ENCODE peak calls at places on chromosomes 16 and 17, in seven cellular contexts. A is NCI-H1105 treated with DMSO at 0.1 percent for 48 hours; N is dermis microvascular lymphatic vessel endothelial cell; K is CD8-positive, alpha-beta T cell; L is cardiac fibroblast; G is T-helper 1 cell; D is anterior cingulate cortex. Q is an unnamed sample.

GRCh38 chr16:10808850-10809249 is 9.7 kb downstream of the TVP23A start:
- DNase-seq in L (no peak), K (no peak), A (no peak), D (no peak), N (no peak), G (no peak), Q (no peak)

GRCh38 chr17:4597975-4598374 is 13.6 kb downstream of the SMTNL2 start:
- DNase-seq in G (no peak), D (no peak), N (no peak), A (no peak), K (no peak), L (no peak), Q (no peak)

GRCh38 chr17:5584971-5585794 is 874 bp upstream of the NLRP1 start:
- DNase-seq in G (no peak), N (no peak), A (no peak), K (no peak), D (no peak), L (peak; percentile 70), Q (no peak)

GRCh38 chr16:10694306-10694705 is 424 bp downstream of the TEKT5 start:
- DNase-seq in L (no peak), D (no peak), N (no peak), G (no peak), A (no peak), K (no peak), Q (no peak)

GRCh38 chr17:34827008-34827407 is 134.3 kb downstream of the CCT6B start:
- DNase-seq in K (no peak), G (no peak), D (no peak), A (no peak), N (no peak), L (no peak), Q (no peak)

GRCh38 chr17:1912146-1912545 is 82.3 kb downstream of the RPA1 start:
- DNase-seq in N (no peak), D (no peak), L (no peak), A (no peak), K (no peak), G (no peak), Q (no peak)

GRCh38 chr17:50062323-50063243 is 6.7 kb downstream of the ITGA3 start:
- DNase-seq in A (peak; percentile 66), K (no peak), D (peak; percentile 23), L (peak; percentile 90), G (no peak), N (no peak), Q (peak; percentile 45)

GRCh38 chr16:87681990-87682570 is 79.8 kb downstream of the JPH3 start:
- DNase-seq in L (peak; percentile 74), N (peak; percentile 38), G (no peak), D (no peak), A (no peak), K (no peak), Q (no peak)

GRCh38 chr17:37117743-37118142 is 169.0 kb downstream of the AATF start:
- DNase-seq in G (no peak), N (no peak), A (no peak), K (no peak), L (no peak), D (no peak), Q (peak; percentile 80)

GRCh38 chr17:79075433-79075805 is 795 bp downstream of the ENGASE start:
- DNase-seq in N (no peak), G (peak; percentile 24), D (no peak), A (no peak), K (no peak), L (peak; percentile 14), Q (no peak)

GRCh38 chr16:88380099-88380498 is 2.7 kb upstream of the ZNF469 start:
- DNase-seq in K (no peak), L (no peak), D (no peak), N (no peak), A (no peak), G (no peak), Q (no peak)

GRCh38 chr16:49280022-49280741 is 1.5 kb downstream of the CBLN1 start:
- DNase-seq in K (no peak), L (no peak), N (no peak), D (no peak), G (no peak), A (peak; percentile 40), Q (peak; percentile 48)

GRCh38 chr16:77873066-77873465 is 84.7 kb downstream of the VAT1L start:
- DNase-seq in K (no peak), A (no peak), N (no peak), D (no peak), G (no peak), L (no peak), Q (no peak)

GRCh38 chr17:33832295-33832694 is 422.8 kb upstream of the CCL2 start:
- DNase-seq in N (no peak), K (no peak), G (no peak), L (no peak), D (no peak), A (no peak), Q (no peak)

GRCh38 chr17:71203953-71204352 is 916.9 kb upstream of the SOX9 start:
- DNase-seq in N (no peak), L (no peak), D (no peak), A (no peak), G (no peak), K (no peak), Q (no peak)

GRCh38 chr16:3171855-3172593 is 16.0 kb upstream of the OR1F1 start:
- DNase-seq in K (no peak), N (no peak), G (no peak), A (no peak), L (no peak), D (no peak), Q (no peak)

GRCh38 chr16:89287777-89288576 is 70.5 kb downstream of the ZNF778 start:
- DNase-seq in A (no peak), N (no peak), K (no peak), L (no peak), D (no peak), G (no peak), Q (no peak)

GRCh38 chr16:6836771-6837170 is 495.9 kb upstream of the RBFOX1 start:
- DNase-seq in K (no peak), N (no peak), G (no peak), A (no peak), L (no peak), D (no peak), Q (no peak)

GRCh38 chr16:24525970-24526559 is 13.3 kb upstream of the RBBP6 start:
- DNase-seq in K (no peak), L (peak; percentile 83), D (no peak), N (no peak), A (no peak), G (no peak), Q (no peak)

GRCh38 chr17:78933959-78934568 is 8.9 kb upstream of the TIMP2 start:
- DNase-seq in G (no peak), L (peak; percentile 99), N (peak; percentile 67), D (peak; percentile 80), K (no peak), A (peak; percentile 56), Q (peak; percentile 92)

GRCh38 chr16:57642368-57643135 is 14.1 kb downstream of the ADGRG1 start:
- DNase-seq in K (no peak), G (no peak), D (no peak), N (no peak), L (no peak), A (no peak), Q (no peak)

GRCh38 chr16:1488054-1488601 is 616 bp downstream of the PTX4 start:
- DNase-seq in D (no peak), K (no peak), N (no peak), L (no peak), A (no peak), G (no peak), Q (no peak)

GRCh38 chr17:73824321-73824720 is 180.1 kb upstream of the SDK2 start:
- DNase-seq in A (no peak), L (no peak), N (no peak), G (no peak), K (no peak), D (no peak), Q (no peak)

GRCh38 chr17:78144146-78144719 is 2.0 kb upstream of the C17orf99 start:
- DNase-seq in D (peak; percentile 42), A (peak; percentile 19), G (no peak), K (no peak), L (peak; percentile 97), N (no peak), Q (no peak)

GRCh38 chr17:31487648-31488263 is 96.3 kb downstream of the RAB11FIP4 start:
- DNase-seq in A (peak; percentile 94), N (no peak), G (peak; percentile 93), K (peak; percentile 94), D (peak; percentile 75), L (peak; percentile 29), Q (peak; percentile 94)

GRCh38 chr17:80045703-80046102 is 9.3 kb downstream of the CCDC40 start:
- DNase-seq in N (no peak), A (peak; percentile 83), K (no peak), G (no peak), D (no peak), L (no peak), Q (peak; percentile 82)

GRCh38 chr16:58467915-58468314 is 32.0 kb upstream of the NDRG4 start:
- DNase-seq in L (no peak), K (no peak), A (no peak), D (no peak), G (no peak), N (no peak), Q (no peak)

GRCh38 chr16:85554791-85555548 is 58.2 kb upstream of the GSE1 start:
- DNase-seq in L (peak; percentile 82), A (peak; percentile 62), D (peak; percentile 4), G (peak; percentile 33), N (no peak), K (peak; percentile 28), Q (peak; percentile 77)

GRCh38 chr17:51372345-51373004 is 112.1 kb downstream of the UTP18 start:
- DNase-seq in K (no peak), D (peak; percentile 59), L (peak; percentile 54), A (no peak), G (no peak), N (peak; percentile 6), Q (peak; percentile 90)

GRCh38 chr17:31093866-31094599 is 744 bp upstream of the NF1 start:
- DNase-seq in N (no peak), A (no peak), D (no peak), K (no peak), L (no peak), G (no peak), Q (peak; percentile 54)

GRCh38 chr16:12257926-12258561 is 281.5 kb downstream of the SNX29 start:
- DNase-seq in G (no peak), L (no peak), N (no peak), K (no peak), A (peak; percentile 24), D (no peak), Q (peak; percentile 42)

Q was measured in NCI-H2171 treated with DMSO at 0.1 percent for 48 hours.